ENCODE peak calls at places on chromosomes 13 and 19, in ten cellular contexts. One of them, this sample, is unnamed.

GRCh38 chr19:32908641-32909190 is 39.1 kb upstream of the SLC7A9 start:
- DNase-seq in A172: no peak
- DNase-seq in naive thymus-derived CD8-positive, alpha-beta T cell: no peak
- DNase-seq in HS-27A: no peak
- DNase-seq in astrocyte of the spinal cord: no peak
- DNase-seq in stimulated activated CD4-positive, alpha-beta T cell treated with anti-CD3 and anti-CD28 coated beads, TNF-alpha, amount 100 ng/mL, for 48 hours: no peak
- DNase-seq in fibroblast of lung: no peak
- DNase-seq in central memory CD4-positive, alpha-beta T cell: no peak
- DNase-seq in progenitor cell of endocrine pancreas: no peak
- DNase-seq in NCI-H2171 treated with DMSO at 0.1 percent for 48 hours: no peak
- DNase-seq in this sample: no peak

GRCh38 chr19:28864577-28865042 is 348.3 kb downstream of the UQCRFS1 start:
- DNase-seq in A172: no peak
- DNase-seq in naive thymus-derived CD8-positive, alpha-beta T cell: no peak
- DNase-seq in HS-27A: no peak
- DNase-seq in astrocyte of the spinal cord: no peak
- DNase-seq in stimulated activated CD4-positive, alpha-beta T cell treated with anti-CD3 and anti-CD28 coated beads, TNF-alpha, amount 100 ng/mL, for 48 hours: no peak
- DNase-seq in fibroblast of lung: no peak
- DNase-seq in central memory CD4-positive, alpha-beta T cell: no peak
- DNase-seq in progenitor cell of endocrine pancreas: no peak
- DNase-seq in NCI-H2171 treated with DMSO at 0.1 percent for 48 hours: no peak
- DNase-seq in this sample: no peak

GRCh38 chr13:35874704-35875103 is 256.5 kb downstream of the DCLK1 start:
- DNase-seq in A172: no peak
- DNase-seq in naive thymus-derived CD8-positive, alpha-beta T cell: no peak
- DNase-seq in HS-27A: no peak
- DNase-seq in astrocyte of the spinal cord: no peak
- DNase-seq in stimulated activated CD4-positive, alpha-beta T cell treated with anti-CD3 and anti-CD28 coated beads, TNF-alpha, amount 100 ng/mL, for 48 hours: no peak
- DNase-seq in fibroblast of lung: no peak
- DNase-seq in central memory CD4-positive, alpha-beta T cell: no peak
- DNase-seq in progenitor cell of endocrine pancreas: no peak
- DNase-seq in NCI-H2171 treated with DMSO at 0.1 percent for 48 hours: no peak
- DNase-seq in this sample: no peak

GRCh38 chr19:5114713-5115112 is 145.8 kb downstream of the KDM4B start:
- DNase-seq in A172: no peak
- DNase-seq in naive thymus-derived CD8-positive, alpha-beta T cell: no peak
- DNase-seq in HS-27A: no peak
- DNase-seq in astrocyte of the spinal cord: no peak
- DNase-seq in stimulated activated CD4-positive, alpha-beta T cell treated with anti-CD3 and anti-CD28 coated beads, TNF-alpha, amount 100 ng/mL, for 48 hours: no peak
- DNase-seq in fibroblast of lung: no peak
- DNase-seq in central memory CD4-positive, alpha-beta T cell: no peak
- DNase-seq in progenitor cell of endocrine pancreas: no peak
- DNase-seq in NCI-H2171 treated with DMSO at 0.1 percent for 48 hours: no peak
- DNase-seq in this sample: no peak

GRCh38 chr13:31946091-31946770 is 85.3 kb upstream of the FRY start:
- DNase-seq in A172: no peak
- DNase-seq in naive thymus-derived CD8-positive, alpha-beta T cell: no peak
- DNase-seq in HS-27A: no peak
- DNase-seq in astrocyte of the spinal cord: no peak
- DNase-seq in stimulated activated CD4-positive, alpha-beta T cell treated with anti-CD3 and anti-CD28 coated beads, TNF-alpha, amount 100 ng/mL, for 48 hours: no peak
- DNase-seq in fibroblast of lung: no peak
- DNase-seq in central memory CD4-positive, alpha-beta T cell: no peak
- DNase-seq in progenitor cell of endocrine pancreas: no peak
- DNase-seq in NCI-H2171 treated with DMSO at 0.1 percent for 48 hours: no peak
- DNase-seq in this sample: no peak

GRCh38 chr13:86945596-86945995 is 725.6 kb upstream of the SLITRK5 start:
- DNase-seq in A172: no peak
- DNase-seq in naive thymus-derived CD8-positive, alpha-beta T cell: no peak
- DNase-seq in HS-27A: no peak
- DNase-seq in astrocyte of the spinal cord: no peak
- DNase-seq in stimulated activated CD4-positive, alpha-beta T cell treated with anti-CD3 and anti-CD28 coated beads, TNF-alpha, amount 100 ng/mL, for 48 hours: no peak
- DNase-seq in fibroblast of lung: no peak
- DNase-seq in central memory CD4-positive, alpha-beta T cell: no peak
- DNase-seq in progenitor cell of endocrine pancreas: no peak
- DNase-seq in NCI-H2171 treated with DMSO at 0.1 percent for 48 hours: no peak
- DNase-seq in this sample: no peak

GRCh38 chr19:41537789-41538188 is 38.2 kb upstream of the CEACAM21 start:
- DNase-seq in A172: peak
- DNase-seq in naive thymus-derived CD8-positive, alpha-beta T cell: no peak
- DNase-seq in HS-27A: no peak
- DNase-seq in astrocyte of the spinal cord: peak
- DNase-seq in stimulated activated CD4-positive, alpha-beta T cell treated with anti-CD3 and anti-CD28 coated beads, TNF-alpha, amount 100 ng/mL, for 48 hours: no peak
- DNase-seq in fibroblast of lung: peak
- DNase-seq in central memory CD4-positive, alpha-beta T cell: no peak
- DNase-seq in progenitor cell of endocrine pancreas: no peak
- DNase-seq in NCI-H2171 treated with DMSO at 0.1 percent for 48 hours: no peak
- DNase-seq in this sample: no peak

GRCh38 chr13:96810104-96810503 is 184.2 kb downstream of the OXGR1 start:
- DNase-seq in A172: no peak
- DNase-seq in naive thymus-derived CD8-positive, alpha-beta T cell: no peak
- DNase-seq in HS-27A: no peak
- DNase-seq in astrocyte of the spinal cord: no peak
- DNase-seq in stimulated activated CD4-positive, alpha-beta T cell treated with anti-CD3 and anti-CD28 coated beads, TNF-alpha, amount 100 ng/mL, for 48 hours: no peak
- DNase-seq in fibroblast of lung: no peak
- DNase-seq in central memory CD4-positive, alpha-beta T cell: no peak
- DNase-seq in progenitor cell of endocrine pancreas: no peak
- DNase-seq in NCI-H2171 treated with DMSO at 0.1 percent for 48 hours: no peak
- DNase-seq in this sample: no peak

GRCh38 chr19:32497386-32497785 is 83.6 kb upstream of the PDCD5 start:
- DNase-seq in A172: no peak
- DNase-seq in naive thymus-derived CD8-positive, alpha-beta T cell: no peak
- DNase-seq in HS-27A: no peak
- DNase-seq in astrocyte of the spinal cord: no peak
- DNase-seq in stimulated activated CD4-positive, alpha-beta T cell treated with anti-CD3 and anti-CD28 coated beads, TNF-alpha, amount 100 ng/mL, for 48 hours: no peak
- DNase-seq in fibroblast of lung: no peak
- DNase-seq in central memory CD4-positive, alpha-beta T cell: no peak
- DNase-seq in progenitor cell of endocrine pancreas: no peak
- DNase-seq in NCI-H2171 treated with DMSO at 0.1 percent for 48 hours: no peak
- DNase-seq in this sample: no peak

This sample was measured in glomerular endothelial cell.